ENCODE peak calls at places on chromosomes 5 and 9, in eight cellular contexts. Z, B, P, U, D, E, K and Q are unnamed samples.

GRCh38 chr5:88552406-88552805 is 283.8 kb upstream of the TMEM161B start:
- DNase-seq in Z (no peak), B (no peak), P (no peak), U (no peak), D (no peak), E (no peak), K (no peak), Q (no peak)

GRCh38 chr5:14364096-14364495 is 217.5 kb upstream of the OTULINL start:
- DNase-seq in Z (peak), B (no peak), P (no peak), U (no peak), D (no peak), E (peak), K (no peak), Q (no peak)

GRCh38 chr9:122368642-122369041 is 2.2 kb upstream of the PTGS1 start:
- DNase-seq in Z (no peak), B (no peak), P (no peak), U (no peak), D (no peak), E (no peak), K (no peak), Q (no peak)

GRCh38 chr5:38400365-38400764 is 142.0 kb downstream of the EGFLAM start:
- DNase-seq in Z (no peak), B (no peak), P (no peak), U (no peak), D (no peak), E (peak), K (no peak), Q (no peak)

GRCh38 chr5:1509346-1510085 is 14.2 kb downstream of the LPCAT1 start:
- DNase-seq in Z (no peak), B (peak), P (no peak), U (peak), D (no peak), E (no peak), K (peak), Q (no peak)

GRCh38 chr9:114662081-114662989 is 4.7 kb upstream of the TEX53 start:
- DNase-seq in Z (peak), B (no peak), P (peak), U (no peak), D (peak), E (peak), K (no peak), Q (no peak)

GRCh38 chr5:43642428-43642827 is 39.4 kb downstream of the NNT start:
- DNase-seq in Z (no peak), B (no peak), P (no peak), U (no peak), D (no peak), E (no peak), K (no peak), Q (no peak)

GRCh38 chr9:77989909-77990308 is 41.7 kb downstream of the GNAQ start:
- DNase-seq in Z (no peak), B (no peak), P (no peak), U (no peak), D (no peak), E (no peak), K (no peak), Q (no peak)

GRCh38 chr5:151082976-151083651 is 2.3 kb upstream of the TNIP1 start:
- DNase-seq in Z (no peak), B (no peak), P (no peak), U (no peak), D (peak), E (no peak), K (no peak), Q (no peak)

GRCh38 chr5:98975223-98975622 is 46.4 kb upstream of the CHD1 start:
- DNase-seq in Z (no peak), B (no peak), P (no peak), U (no peak), D (peak), E (no peak), K (no peak), Q (no peak)

GRCh38 chr5:117788596-117788995 is 1199.8 kb downstream of the DTWD2 start:
- DNase-seq in Z (peak), B (no peak), P (no peak), U (no peak), D (no peak), E (peak), K (no peak), Q (no peak)

GRCh38 chr9:127446720-127447415 is 4.3 kb downstream of the RPL12 start:
- DNase-seq in Z (peak), B (no peak), P (no peak), U (no peak), D (no peak), E (no peak), K (no peak), Q (no peak)

GRCh38 chr9:92094655-92095054 is 20.6 kb downstream of the SPTLC1 start:
- DNase-seq in Z (peak), B (no peak), P (peak), U (no peak), D (peak), E (no peak), K (no peak), Q (no peak)

GRCh38 chr5:171342362-171343111 is 33.5 kb downstream of the TLX3 start:
- DNase-seq in Z (peak), B (no peak), P (peak), U (no peak), D (peak), E (peak), K (no peak), Q (peak)

GRCh38 chr5:568809-569208 is 43.3 kb upstream of the CEP72 start:
- DNase-seq in Z (no peak), B (no peak), P (no peak), U (no peak), D (no peak), E (no peak), K (no peak), Q (no peak)

GRCh38 chr5:146832985-146833732 is 45.4 kb downstream of the PPP2R2B start:
- DNase-seq in Z (no peak), B (no peak), P (no peak), U (no peak), D (peak), E (no peak), K (no peak), Q (no peak)
- TF ChIP-seq CTCF in Z (no peak), B (no peak), P (no peak), U (no peak), D (no peak), E (no peak), K (no peak), Q (no peak)

GRCh38 chr9:121298689-121299112 is 30.7 kb downstream of the GSN start:
- DNase-seq in Z (no peak), B (no peak), P (no peak), U (peak), D (no peak), E (peak), K (peak), Q (no peak)
- H3K4me3 ChIP-seq in Z (no peak), B (peak), P (no peak), U (peak), D (no peak), E (no peak), K (peak), Q (no peak)

DNA sequence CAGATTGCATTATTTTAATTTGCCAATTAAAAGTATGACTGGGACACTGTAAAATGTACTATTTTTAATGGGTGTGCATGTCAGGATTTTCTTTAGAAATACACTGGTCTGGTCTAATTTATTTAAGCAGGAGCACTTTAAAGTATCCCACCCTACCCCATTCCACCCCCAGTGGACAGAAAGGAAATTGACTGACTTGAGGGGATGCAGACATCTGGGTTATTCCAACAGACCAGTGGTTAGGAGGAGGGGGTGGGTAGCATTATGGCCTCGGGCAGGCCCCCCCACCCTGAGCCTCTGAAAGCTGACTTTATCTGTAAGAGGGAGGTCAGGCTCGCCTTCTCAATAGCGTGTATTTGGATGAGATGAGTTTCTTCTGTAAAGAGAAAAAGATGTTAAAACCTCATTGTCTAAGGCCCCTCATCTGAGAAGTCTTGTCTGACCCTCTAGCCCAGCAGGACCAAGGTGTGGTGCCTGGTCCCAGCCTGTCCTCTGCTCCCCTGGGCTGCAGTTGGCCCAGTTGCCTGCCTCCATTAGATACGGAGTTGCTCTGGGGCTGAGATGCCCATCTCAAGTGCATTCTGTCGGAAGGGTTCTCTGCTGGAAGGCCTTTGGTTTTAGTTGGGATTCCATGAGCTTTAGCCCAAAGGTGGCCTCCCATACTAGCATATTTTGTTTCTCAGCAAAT is 4.4 kb downstream of the HNRNPAB start:
- DNase-seq in Z (peak), B (peak), P (no peak), U (peak), D (no peak), E (no peak), K (no peak), Q (no peak)
- TF ChIP-seq CTCF in Z (peak), B (no peak), P (peak), U (no peak), D (no peak), E (no peak), K (no peak), Q (no peak)

GRCh38 chr5:115461506-115462290 is 82.9 kb downstream of the FEM1C start:
- DNase-seq in Z (no peak), B (no peak), P (peak), U (no peak), D (peak), E (peak), K (no peak), Q (no peak)
- H3K4me3 ChIP-seq in Z (no peak), B (no peak), P (no peak), U (no peak), D (no peak), E (no peak), K (no peak), Q (no peak)

DNA sequence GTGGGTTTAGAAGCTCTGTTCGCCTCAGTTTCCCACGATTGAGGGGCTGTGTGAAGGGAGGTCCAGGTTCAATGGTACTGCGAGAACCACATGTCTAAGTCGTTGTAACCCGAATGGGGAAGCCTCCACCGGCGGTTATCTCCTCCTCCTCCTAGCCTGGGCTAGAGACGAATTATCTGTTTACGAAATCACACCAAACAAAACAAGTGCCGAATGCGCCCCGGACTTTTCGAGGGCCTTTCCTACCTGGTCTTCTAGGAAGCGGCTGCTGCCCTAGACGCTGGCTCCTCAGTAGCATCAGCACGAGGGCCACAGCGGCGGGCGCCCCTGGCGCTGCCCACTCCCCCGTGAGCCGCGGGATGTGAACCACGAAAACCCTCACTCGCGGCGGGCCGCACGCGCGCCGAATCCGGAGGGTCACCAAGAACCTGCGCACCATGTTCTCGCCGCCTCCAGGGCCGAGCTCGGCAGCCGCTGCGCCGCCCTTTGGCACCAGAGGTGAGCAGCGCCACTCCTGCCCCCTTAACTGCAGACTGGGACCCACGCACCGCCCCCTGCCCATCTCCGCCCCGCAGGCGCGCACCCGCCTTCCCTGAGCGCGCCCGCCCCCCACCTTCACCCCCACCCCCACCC is at the start of gene CDKN2A:
- DNase-seq in Z (no peak), B (peak), P (no peak), U (no peak), D (peak), E (no peak), K (no peak), Q (no peak)
- TF ChIP-seq CTCF in Z (no peak), B (no peak), P (no peak), U (no peak), D (no peak), E (no peak), K (no peak), Q (no peak)

GRCh38 chr9:20980713-20981481 is 50.5 kb downstream of the HACD4 start:
- DNase-seq in Z (peak), B (no peak), P (peak), U (no peak), D (peak), E (peak), K (no peak), Q (peak)
- H3K4me3 ChIP-seq in Z (no peak), B (no peak), P (no peak), U (peak), D (no peak), E (no peak), K (no peak), Q (no peak)

DNA sequence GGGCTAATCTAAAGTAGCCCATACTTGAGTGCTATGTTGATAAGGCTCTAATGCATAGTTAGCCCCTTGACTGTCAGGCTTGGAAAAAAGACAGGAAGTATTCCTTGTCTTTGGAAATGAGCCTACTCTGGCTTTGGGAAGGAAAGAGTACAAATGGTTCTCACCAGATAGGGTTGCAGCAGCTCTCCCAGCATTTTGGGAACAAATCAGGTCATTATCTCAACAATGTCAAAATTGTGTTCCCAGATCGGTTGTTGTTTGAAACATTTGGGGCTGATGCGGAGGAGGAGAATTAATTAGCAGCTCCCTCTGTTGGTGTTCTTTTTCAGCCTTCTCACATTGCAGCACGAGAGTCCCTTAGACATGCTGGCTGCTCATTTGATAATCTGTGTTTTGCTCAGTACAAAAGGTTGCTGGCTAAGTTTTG is 294.7 kb upstream of the DMRT1 start:
- DNase-seq in Z (peak), B (no peak), P (no peak), U (no peak), D (peak), E (peak), K (peak), Q (no peak)
- TF ChIP-seq CTCF in Z (peak), B (peak), P (peak), U (peak), D (peak), E (peak), K (peak), Q (peak)